ENCODE peak calls at places on chromosomes 12 and 14, in ten cellular contexts. I is upper lobe of left lung, C is A549, O is tibial nerve, U is stomach, Y is ovary, B is suprapubic skin, J is K562, K is transverse colon, X is sigmoid colon. D is an unnamed sample.

GRCh38 chr12:96140110-96140509 is 54.1 kb upstream of the ELK3 start:
- DNase-seq in O (no peak), Y (no peak), C (no peak), I (no peak), U (no peak), J (no peak), K (no peak), X (no peak), B (no peak), D (no peak)

GRCh38 chr12:6235499-6235898 is 35.3 kb downstream of the CD9 start:
- DNase-seq in U (peak; percentile 50), J (no peak), B (no peak), O (no peak), X (peak; percentile 83), K (peak; percentile 88), Y (no peak), I (peak; percentile 82), C (no peak), D (no peak)

GRCh38 chr12:109951751-109952150 is 44.4 kb downstream of the GIT2 start:
- DNase-seq in C (no peak), K (no peak), X (peak; percentile 75), O (no peak), J (no peak), B (no peak), U (no peak), Y (peak; percentile 33), I (no peak), D (no peak)

GRCh38 chr12:79886917-79887519 is 47.9 kb downstream of the PPP1R12A start:
- DNase-seq in K (no peak), X (no peak), U (no peak), B (no peak), O (no peak), C (peak; percentile 65), Y (no peak), J (peak; percentile 14), I (no peak), D (peak; percentile 6)

GRCh38 chr12:54010972-54011664 is 2.3 kb downstream of the HOXC8 start:
- DNase-seq in K (no peak), B (no peak), J (peak; percentile 26), O (no peak), C (no peak), Y (no peak), U (no peak), X (no peak), I (no peak), D (no peak)

GRCh38 chr12:49674318-49674985 is 32.8 kb downstream of the FMNL3 start:
- DNase-seq in O (peak; percentile 44), X (no peak), B (no peak), Y (no peak), I (no peak), K (no peak), J (no peak), U (no peak), C (no peak), D (no peak)

GRCh38 chr14:74258705-74259035 is 19.4 kb downstream of the VSX2 start:
- DNase-seq in X (no peak), O (no peak), K (no peak), C (no peak), B (no peak), J (no peak), U (no peak), Y (no peak), I (no peak), D (no peak)

GRCh38 chr12:113448874-113449273 is 22.8 kb downstream of the LHX5 start:
- DNase-seq in J (no peak), O (no peak), X (no peak), U (no peak), Y (no peak), I (no peak), C (no peak), K (no peak), B (no peak), D (no peak)

GRCh38 chr14:104913413-104913812 is 11.3 kb upstream of the PLD4 start:
- DNase-seq in B (no peak), J (no peak), K (no peak), I (no peak), O (no peak), Y (no peak), C (no peak), U (no peak), X (no peak), D (no peak)
- TF ChIP-seq EP300 in B (no peak), J (no peak), K (no peak), I (no peak), O (no peak), Y (no peak), C (no peak), U (no peak), X (no peak), D (no peak)

GRCh38 chr12:19608039-19608438 is 168.7 kb downstream of the AEBP2 start:
- DNase-seq in B (no peak), O (no peak), X (no peak), K (no peak), I (no peak), C (no peak), J (no peak), Y (no peak), U (no peak), D (no peak)
- TF ChIP-seq EP300 in B (no peak), O (no peak), X (no peak), K (no peak), I (no peak), C (no peak), J (no peak), Y (no peak), U (no peak), D (no peak)

DNA sequence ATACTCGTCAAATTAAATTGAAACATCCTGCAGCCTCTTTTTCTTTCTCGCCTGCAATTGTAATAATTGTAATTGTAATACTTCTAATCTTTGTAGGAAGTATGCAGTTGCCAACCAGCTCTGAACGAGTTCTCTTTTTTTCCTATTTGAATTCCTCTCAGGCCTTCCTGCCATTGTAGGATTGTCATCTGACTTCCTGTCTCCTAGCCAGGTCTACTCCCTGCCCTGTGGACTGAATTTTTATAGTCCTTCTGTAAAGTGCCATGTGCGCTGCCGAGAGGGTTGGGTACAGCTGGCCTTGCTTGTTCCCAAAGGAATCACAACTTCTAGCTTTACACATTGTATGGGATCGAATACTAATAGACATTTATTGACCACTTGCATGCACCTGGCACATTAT is 183.3 kb downstream of the SSPN start:
- DNase-seq in I (no peak), O (no peak), K (peak; percentile 19), X (no peak), B (no peak), U (no peak), J (no peak), C (no peak), Y (no peak), D (no peak)
- TF ChIP-seq EP300 in I (no peak), O (no peak), K (no peak), X (no peak), B (no peak), U (no peak), J (no peak), C (no peak), Y (no peak), D (no peak)

GRCh38 chr12:52076811-52077210 is 2.7 kb upstream of the SMIM41 start:
- DNase-seq in J (no peak), I (peak; percentile 17), Y (no peak), U (no peak), B (no peak), X (no peak), C (no peak), K (no peak), O (no peak), D (no peak)

GRCh38 chr12:52075409-52075724 is 4.1 kb upstream of the SMIM41 start:
- DNase-seq in C (no peak), I (no peak), X (no peak), U (peak; percentile 60), J (no peak), B (no peak), Y (no peak), O (no peak), K (no peak), D (no peak)

GRCh38 chr12:52080403-52081201 is 1.1 kb downstream of the SMIM41 start:
- DNase-seq in C (no peak), U (no peak), I (peak; percentile 76), O (no peak), K (no peak), B (no peak), J (no peak), Y (peak; percentile 50), X (peak; percentile 78), D (no peak)

GRCh38 chr12:52079576-52080402 is at the start of gene SMIM41:
- DNase-seq in U (no peak), X (no peak), K (no peak), J (no peak), O (no peak), Y (peak; percentile 34), C (no peak), B (no peak), I (peak; percentile 89), D (no peak)

DNA sequence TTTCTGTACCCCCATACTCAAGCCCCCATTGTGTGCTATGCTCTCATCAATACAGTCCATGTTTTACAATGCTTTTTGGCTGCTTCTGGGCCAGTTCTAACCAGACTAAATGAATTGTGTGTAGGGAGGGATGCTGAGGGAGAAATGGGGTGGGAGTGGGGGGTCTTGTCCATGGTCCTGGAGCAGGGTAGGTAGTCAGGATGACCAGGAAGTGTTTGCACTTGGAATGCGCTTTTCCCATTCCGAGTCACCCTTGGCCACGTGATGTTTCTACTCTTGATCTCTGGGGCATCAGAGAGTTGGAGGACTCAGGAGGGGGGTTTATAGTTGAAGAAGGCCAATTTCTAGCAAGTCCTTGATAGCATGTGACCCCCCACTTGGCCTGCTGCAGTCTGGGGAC is 1.2 kb upstream of the SMIM41 start:
- DNase-seq in K (no peak), O (no peak), B (no peak), I (no peak), J (no peak), C (no peak), U (no peak), X (no peak), Y (no peak), D (no peak)
- TF ChIP-seq EP300 in K (no peak), O (no peak), B (no peak), I (no peak), J (no peak), C (no peak), U (no peak), X (no peak), Y (no peak), D (no peak)

DNA sequence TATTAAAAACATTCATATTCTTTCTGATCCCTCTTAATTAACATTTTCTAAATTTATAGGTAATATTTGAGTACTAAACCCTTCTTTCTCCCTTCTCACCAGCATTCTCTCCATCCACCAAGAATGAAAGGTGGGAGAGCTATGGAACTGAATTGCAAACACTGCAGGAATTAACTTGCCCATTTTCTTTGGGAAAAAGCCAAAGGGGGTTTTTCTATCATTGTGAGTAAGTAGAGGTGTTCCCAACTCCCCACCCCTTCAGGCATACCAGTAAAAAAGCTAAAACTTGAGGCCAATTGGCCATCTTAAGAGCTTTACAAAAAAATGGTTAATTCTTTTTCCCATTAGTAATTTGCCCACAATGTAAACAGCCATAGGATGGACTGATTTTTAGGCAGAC is 23.7 kb downstream of the PCNX1 start:
- DNase-seq in Y (no peak), C (no peak), U (no peak), J (no peak), X (no peak), O (no peak), B (no peak), K (no peak), I (no peak), D (no peak)
- TF ChIP-seq EP300 in Y (no peak), C (no peak), U (no peak), J (no peak), X (no peak), O (no peak), B (no peak), K (no peak), I (no peak), D (no peak)